ENCODE peak calls at places on chromosomes 4 and X, in seven cellular contexts. I is upper lobe of left lung, K is cardiac fibroblast, R is mesothelial cell of epicardium, P is colonic mucosa, M is type B pancreatic cell, T is epithelial cell of proximal tubule. U is an unnamed sample.

GRCh38 chrX:130120321-130120731 is 10.0 kb upstream of the ELF4 start:
- DNase-seq in M (no peak), I (no peak), T (no peak), K (no peak), R (no peak), P (no peak), U (no peak)

GRCh38 chr4:139556071-139556734 is at the start of gene SETD7:
- DNase-seq in M (peak; percentile 79), P (peak; percentile 80), I (peak; percentile 79), K (peak; percentile 86), T (no peak), R (peak; percentile 73), U (no peak)

GRCh38 chr4:85836588-85836987 is 361.6 kb downstream of the ARHGAP24 start:
- DNase-seq in R (no peak), K (no peak), I (no peak), P (no peak), T (no peak), M (no peak), U (no peak)

GRCh38 chrX:21847342-21847741 is 7.9 kb downstream of the MBTPS2 start:
- DNase-seq in K (no peak), M (no peak), R (no peak), P (no peak), T (no peak), I (no peak), U (no peak)

GRCh38 chrX:132877954-132878536 is 80.4 kb downstream of the HS6ST2 start:
- DNase-seq in R (no peak), M (no peak), K (no peak), T (no peak), P (no peak), I (no peak), U (no peak)

GRCh38 chr4:94828882-94829281 is 71.1 kb downstream of the BMPR1B start:
- DNase-seq in T (no peak), K (no peak), I (no peak), P (no peak), R (no peak), M (no peak), U (no peak)

GRCh38 chr4:78477276-78477675 is 74.3 kb upstream of the ANXA3 start:
- DNase-seq in T (peak; percentile 20), R (no peak), K (peak; percentile 32), I (no peak), M (no peak), P (no peak), U (no peak)

GRCh38 chr4:169071781-169072180 is 61.7 kb upstream of the CBR4 start:
- DNase-seq in P (no peak), T (no peak), I (no peak), K (no peak), M (no peak), R (no peak), U (no peak)

GRCh38 chr4:113840850-113841249 is 79.3 kb upstream of the CAMK2D start:
- DNase-seq in P (no peak), K (no peak), M (no peak), I (no peak), R (no peak), T (no peak), U (no peak)

GRCh38 chr4:1571165-1571908 is 112.8 kb downstream of the FAM53A start:
- DNase-seq in K (no peak), P (no peak), I (no peak), M (no peak), T (no peak), R (no peak), U (no peak)

GRCh38 chrX:38172596-38172995 is 48.1 kb downstream of the SRPX start:
- DNase-seq in P (no peak), K (no peak), R (no peak), M (no peak), T (no peak), I (no peak), U (no peak)

GRCh38 chr4:48194986-48195773 is 61.1 kb upstream of the TXK start:
- DNase-seq in R (no peak), K (no peak), I (no peak), T (no peak), P (no peak), M (no peak), U (no peak)

GRCh38 chr4:77501851-77502250 is 103.8 kb upstream of the CXCL13 start:
- DNase-seq in T (peak; percentile 26), I (no peak), R (no peak), K (no peak), M (no peak), P (no peak), U (no peak)

GRCh38 chrX:15143050-15143824 is 126.6 kb downstream of the ASB9 start:
- DNase-seq in I (peak; percentile 42), T (no peak), K (peak; percentile 48), M (no peak), P (peak; percentile 71), R (peak; percentile 42), U (no peak)

GRCh38 chr4:1249731-1250526 is 999 bp upstream of the CTBP1 start:
- DNase-seq in T (peak; percentile 30), K (peak; percentile 39), I (peak; percentile 49), P (no peak), R (no peak), M (peak; percentile 68), U (no peak)

GRCh38 chrX:4656419-4656818 is 943.0 kb upstream of the PRKX start:
- DNase-seq in R (no peak), T (peak; percentile 16), K (no peak), P (no peak), I (no peak), M (no peak), U (no peak)

GRCh38 chr4:134024251-134024650 is 177.3 kb downstream of the PABPC4L start:
- DNase-seq in P (no peak), K (peak; percentile 5), I (no peak), T (peak; percentile 30), M (no peak), R (no peak), U (no peak)
- TF ChIP-seq CTCF in P (no peak), K (no peak), I (no peak), T (peak; percentile 75), M (peak; percentile 62), R (no peak), U (peak; percentile 32)

GRCh38 chr4:108890491-108890890 is 127.6 kb upstream of the ETNPPL start:
- DNase-seq in M (no peak), R (no peak), I (no peak), T (no peak), K (no peak), P (no peak), U (no peak)
- TF ChIP-seq CTCF in M (peak; percentile 16), R (no peak), I (no peak), T (no peak), K (no peak), P (no peak), U (no peak)

GRCh38 chr4:174697164-174697563 is 131.9 kb downstream of the GLRA3 start:
- DNase-seq in I (no peak), K (peak; percentile 79), P (no peak), M (no peak), R (no peak), T (no peak), U (no peak)
- TF ChIP-seq CTCF in I (no peak), K (no peak), P (no peak), M (no peak), R (no peak), T (no peak), U (no peak)

DNA sequence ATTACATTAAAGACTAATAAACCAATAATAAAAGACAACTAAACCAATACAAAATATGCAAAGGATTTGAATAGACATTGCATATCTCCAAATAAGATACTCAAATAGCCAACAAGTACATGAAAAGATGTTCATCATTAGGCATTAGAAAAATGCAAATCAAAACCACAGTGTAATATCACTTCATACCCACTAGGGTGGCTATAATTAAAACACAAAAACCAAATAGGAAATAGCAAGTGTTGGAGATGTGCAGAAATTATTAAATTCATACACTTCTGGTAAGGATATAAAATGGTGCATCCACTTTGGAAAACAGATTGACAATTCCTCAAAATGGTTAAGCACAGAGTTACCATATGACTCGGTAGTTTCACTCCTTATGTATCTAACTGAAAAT is 860.8 kb upstream of the DIAPH2 start:
- DNase-seq in K (no peak), T (no peak), I (no peak), R (no peak), P (no peak), M (no peak), U (no peak)
- TF ChIP-seq CTCF in K (peak; percentile 10), T (no peak), I (no peak), R (peak; percentile 72), P (no peak), M (peak; percentile 68), U (peak; percentile 53)

DNA sequence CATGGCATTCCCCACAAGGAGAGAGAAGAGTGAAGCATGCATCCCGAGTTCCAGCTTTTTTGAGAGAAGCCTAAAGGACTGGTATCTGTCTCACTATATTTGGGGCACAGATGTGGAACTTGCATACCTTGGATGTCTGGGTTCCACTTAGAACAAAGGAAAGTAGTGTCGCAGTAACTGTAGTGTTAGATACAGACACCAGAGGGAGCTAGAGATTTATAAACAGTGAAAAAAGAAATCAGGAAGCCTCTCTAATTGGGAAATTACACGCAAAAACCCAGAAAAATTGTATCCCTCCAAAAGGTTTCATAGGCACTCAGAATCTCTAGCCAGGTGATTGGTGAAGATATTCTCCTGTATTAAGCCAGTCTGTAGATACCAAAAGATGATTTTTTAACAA is 34.4 kb downstream of the AGTR2 start:
- DNase-seq in K (peak; percentile 30), T (no peak), M (no peak), P (no peak), R (no peak), I (no peak), U (no peak)
- TF ChIP-seq CTCF in K (peak; percentile 45), T (peak; percentile 64), M (peak; percentile 90), P (peak; percentile 63), R (peak; percentile 87), I (peak; percentile 32), U (peak; percentile 87)

DNA sequence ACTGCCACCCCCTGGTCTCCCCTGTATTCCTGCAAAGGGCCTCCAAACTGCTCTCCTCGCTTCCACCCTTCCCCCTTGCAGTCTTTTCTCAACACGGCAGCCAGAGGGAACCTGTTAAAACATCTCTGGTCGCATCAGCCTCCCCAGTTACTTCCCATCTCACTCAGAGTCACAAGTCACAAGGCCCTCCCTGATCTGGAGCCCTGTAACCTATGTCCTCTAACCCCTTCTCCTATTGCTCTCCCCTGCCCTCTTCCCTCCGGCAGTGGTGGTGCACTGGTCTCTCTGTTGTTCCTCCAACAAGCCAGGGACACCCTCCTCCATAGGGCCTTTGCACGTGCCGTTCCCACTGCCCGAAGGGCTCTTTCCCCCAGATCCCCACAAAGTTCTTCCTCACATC is 73.2 kb downstream of the SH3KBP1 start:
- DNase-seq in M (no peak), R (no peak), K (no peak), T (no peak), I (peak; percentile 53), P (no peak), U (no peak)
- TF ChIP-seq CTCF in M (no peak), R (no peak), K (no peak), T (no peak), I (no peak), P (no peak), U (no peak)

U was measured in progenitor cell of endocrine pancreas.